ENCODE peak calls at places on chromosomes 2 and 18, in five cellular contexts. One of them, this sample, is unnamed.

GRCh38 chr18:34098109-34098508 is 126.6 kb downstream of the NOL4 start:
- DNase-seq in LoVo: no peak
- DNase-seq in activated CD4-positive, alpha-beta T cell treated with anti-CD3 and anti-CD28 coated beads for 4 hours: no peak
- DNase-seq in posterior cingulate gyrus: no peak
- DNase-seq in NCI-H526 treated with DMSO at 0.1 percent for 48 hours: no peak
- DNase-seq in this sample: no peak

GRCh38 chr2:41836944-41837343 is 210.9 kb upstream of the PKDCC start:
- DNase-seq in LoVo: peak; percentile 57
- DNase-seq in activated CD4-positive, alpha-beta T cell treated with anti-CD3 and anti-CD28 coated beads for 4 hours: no peak
- DNase-seq in posterior cingulate gyrus: no peak
- DNase-seq in NCI-H526 treated with DMSO at 0.1 percent for 48 hours: no peak
- DNase-seq in this sample: peak; percentile 54

GRCh38 chr2:84938194-84938879 is 32.6 kb upstream of the KCMF1 start:
- DNase-seq in LoVo: peak; percentile 80
- DNase-seq in activated CD4-positive, alpha-beta T cell treated with anti-CD3 and anti-CD28 coated beads for 4 hours: peak; percentile 65
- DNase-seq in posterior cingulate gyrus: no peak
- DNase-seq in NCI-H526 treated with DMSO at 0.1 percent for 48 hours: no peak
- DNase-seq in this sample: no peak

GRCh38 chr2:171318463-171318934 is 115.3 kb downstream of the METTL8 start:
- DNase-seq in LoVo: no peak
- DNase-seq in activated CD4-positive, alpha-beta T cell treated with anti-CD3 and anti-CD28 coated beads for 4 hours: no peak
- DNase-seq in posterior cingulate gyrus: peak; percentile 56
- DNase-seq in NCI-H526 treated with DMSO at 0.1 percent for 48 hours: no peak
- DNase-seq in this sample: no peak

GRCh38 chr2:201779996-201780673 is 598 bp downstream of the ALS2 start:
- DNase-seq in LoVo: peak; percentile 18
- DNase-seq in activated CD4-positive, alpha-beta T cell treated with anti-CD3 and anti-CD28 coated beads for 4 hours: peak; percentile 3
- DNase-seq in posterior cingulate gyrus: no peak
- DNase-seq in NCI-H526 treated with DMSO at 0.1 percent for 48 hours: peak; percentile 12
- DNase-seq in this sample: peak; percentile 12

GRCh38 chr18:23284629-23285028 is 149.3 kb downstream of the CABLES1 start:
- DNase-seq in LoVo: no peak
- DNase-seq in activated CD4-positive, alpha-beta T cell treated with anti-CD3 and anti-CD28 coated beads for 4 hours: no peak
- DNase-seq in posterior cingulate gyrus: no peak
- DNase-seq in NCI-H526 treated with DMSO at 0.1 percent for 48 hours: no peak
- DNase-seq in this sample: no peak

GRCh38 chr2:165864353-165864752 is 70.3 kb upstream of the GALNT3 start:
- DNase-seq in LoVo: no peak
- DNase-seq in activated CD4-positive, alpha-beta T cell treated with anti-CD3 and anti-CD28 coated beads for 4 hours: no peak
- DNase-seq in posterior cingulate gyrus: no peak
- DNase-seq in NCI-H526 treated with DMSO at 0.1 percent for 48 hours: no peak
- DNase-seq in this sample: no peak

GRCh38 chr2:200765995-200766660 is 45.6 kb upstream of the BZW1 start:
- DNase-seq in LoVo: peak; percentile 13
- DNase-seq in activated CD4-positive, alpha-beta T cell treated with anti-CD3 and anti-CD28 coated beads for 4 hours: no peak
- DNase-seq in posterior cingulate gyrus: no peak
- DNase-seq in NCI-H526 treated with DMSO at 0.1 percent for 48 hours: no peak
- DNase-seq in this sample: no peak

GRCh38 chr18:58078889-58079573 is 35.0 kb downstream of the NEDD4L start:
- DNase-seq in LoVo: no peak
- DNase-seq in activated CD4-positive, alpha-beta T cell treated with anti-CD3 and anti-CD28 coated beads for 4 hours: no peak
- DNase-seq in posterior cingulate gyrus: no peak
- DNase-seq in NCI-H526 treated with DMSO at 0.1 percent for 48 hours: no peak
- DNase-seq in this sample: no peak

GRCh38 chr2:123916512-123916911 is 108.6 kb upstream of the CNTNAP5 start:
- DNase-seq in LoVo: no peak
- DNase-seq in activated CD4-positive, alpha-beta T cell treated with anti-CD3 and anti-CD28 coated beads for 4 hours: no peak
- DNase-seq in posterior cingulate gyrus: no peak
- DNase-seq in NCI-H526 treated with DMSO at 0.1 percent for 48 hours: no peak
- DNase-seq in this sample: no peak

GRCh38 chr2:12824771-12825363 is 108.1 kb downstream of the TRIB2 start:
- DNase-seq in LoVo: no peak
- DNase-seq in activated CD4-positive, alpha-beta T cell treated with anti-CD3 and anti-CD28 coated beads for 4 hours: no peak
- DNase-seq in posterior cingulate gyrus: no peak
- DNase-seq in NCI-H526 treated with DMSO at 0.1 percent for 48 hours: no peak
- DNase-seq in this sample: no peak

GRCh38 chr2:226198956-226199355 is 600.7 kb downstream of the IRS1 start:
- DNase-seq in LoVo: no peak
- DNase-seq in activated CD4-positive, alpha-beta T cell treated with anti-CD3 and anti-CD28 coated beads for 4 hours: no peak
- DNase-seq in posterior cingulate gyrus: no peak
- DNase-seq in NCI-H526 treated with DMSO at 0.1 percent for 48 hours: no peak
- DNase-seq in this sample: peak; percentile 91

GRCh38 chr18:48915621-48916425 is 34.9 kb downstream of the SMAD7 start:
- DNase-seq in LoVo: no peak
- DNase-seq in activated CD4-positive, alpha-beta T cell treated with anti-CD3 and anti-CD28 coated beads for 4 hours: no peak
- DNase-seq in posterior cingulate gyrus: no peak
- DNase-seq in NCI-H526 treated with DMSO at 0.1 percent for 48 hours: no peak
- DNase-seq in this sample: no peak

GRCh38 chr2:25528173-25528572 is 145.2 kb downstream of the DTNB start:
- DNase-seq in LoVo: peak; percentile 7
- DNase-seq in activated CD4-positive, alpha-beta T cell treated with anti-CD3 and anti-CD28 coated beads for 4 hours: no peak
- DNase-seq in posterior cingulate gyrus: no peak
- DNase-seq in NCI-H526 treated with DMSO at 0.1 percent for 48 hours: no peak
- DNase-seq in this sample: peak; percentile 94

GRCh38 chr18:76953186-76953982 is 131.0 kb downstream of the ZNF236 start:
- DNase-seq in LoVo: no peak
- DNase-seq in activated CD4-positive, alpha-beta T cell treated with anti-CD3 and anti-CD28 coated beads for 4 hours: no peak
- DNase-seq in posterior cingulate gyrus: peak; percentile 54
- DNase-seq in NCI-H526 treated with DMSO at 0.1 percent for 48 hours: no peak
- DNase-seq in this sample: no peak

GRCh38 chr2:172247203-172247602 is 144.5 kb upstream of the DLX2 start:
- DNase-seq in LoVo: no peak
- DNase-seq in activated CD4-positive, alpha-beta T cell treated with anti-CD3 and anti-CD28 coated beads for 4 hours: no peak
- DNase-seq in posterior cingulate gyrus: no peak
- DNase-seq in NCI-H526 treated with DMSO at 0.1 percent for 48 hours: no peak
- DNase-seq in this sample: no peak

GRCh38 chr2:100178085-100178788 is 35.8 kb upstream of the AFF3 start:
- DNase-seq in LoVo: peak; percentile 5
- DNase-seq in activated CD4-positive, alpha-beta T cell treated with anti-CD3 and anti-CD28 coated beads for 4 hours: no peak
- DNase-seq in posterior cingulate gyrus: no peak
- DNase-seq in NCI-H526 treated with DMSO at 0.1 percent for 48 hours: peak; percentile 13
- DNase-seq in this sample: peak; percentile 93

GRCh38 chr2:28408764-28409599 is 16.3 kb downstream of the FOSL2 start:
- DNase-seq in LoVo: peak; percentile 66
- DNase-seq in activated CD4-positive, alpha-beta T cell treated with anti-CD3 and anti-CD28 coated beads for 4 hours: peak; percentile 71
- DNase-seq in posterior cingulate gyrus: no peak
- DNase-seq in NCI-H526 treated with DMSO at 0.1 percent for 48 hours: no peak
- DNase-seq in this sample: no peak

GRCh38 chr18:52826994-52827393 is 487.0 kb downstream of the DCC start:
- DNase-seq in LoVo: no peak
- DNase-seq in activated CD4-positive, alpha-beta T cell treated with anti-CD3 and anti-CD28 coated beads for 4 hours: no peak
- DNase-seq in posterior cingulate gyrus: no peak
- DNase-seq in NCI-H526 treated with DMSO at 0.1 percent for 48 hours: no peak
- DNase-seq in this sample: no peak

GRCh38 chr2:223734346-223734745 is 103.0 kb downstream of the AP1S3 start:
- DNase-seq in LoVo: no peak
- DNase-seq in activated CD4-positive, alpha-beta T cell treated with anti-CD3 and anti-CD28 coated beads for 4 hours: no peak
- DNase-seq in posterior cingulate gyrus: no peak
- DNase-seq in NCI-H526 treated with DMSO at 0.1 percent for 48 hours: no peak
- DNase-seq in this sample: no peak

GRCh38 chr2:102672124-102672786 is 52.9 kb downstream of the SLC9A2 start:
- DNase-seq in LoVo: no peak
- DNase-seq in activated CD4-positive, alpha-beta T cell treated with anti-CD3 and anti-CD28 coated beads for 4 hours: no peak
- DNase-seq in posterior cingulate gyrus: no peak
- DNase-seq in NCI-H526 treated with DMSO at 0.1 percent for 48 hours: no peak
- DNase-seq in this sample: no peak

GRCh38 chr2:234763051-234763909 is 188.5 kb upstream of the SH3BP4 start:
- DNase-seq in LoVo: no peak
- DNase-seq in activated CD4-positive, alpha-beta T cell treated with anti-CD3 and anti-CD28 coated beads for 4 hours: no peak
- DNase-seq in posterior cingulate gyrus: no peak
- DNase-seq in NCI-H526 treated with DMSO at 0.1 percent for 48 hours: no peak
- DNase-seq in this sample: no peak

GRCh38 chr2:234156326-234156725 is 105.8 kb downstream of the SPP2 start:
- DNase-seq in LoVo: no peak
- DNase-seq in activated CD4-positive, alpha-beta T cell treated with anti-CD3 and anti-CD28 coated beads for 4 hours: no peak
- DNase-seq in posterior cingulate gyrus: no peak
- DNase-seq in NCI-H526 treated with DMSO at 0.1 percent for 48 hours: no peak
- DNase-seq in this sample: no peak

GRCh38 chr2:191226196-191226595 is 19.0 kb upstream of the MYO1B start:
- DNase-seq in LoVo: no peak
- DNase-seq in activated CD4-positive, alpha-beta T cell treated with anti-CD3 and anti-CD28 coated beads for 4 hours: no peak
- DNase-seq in posterior cingulate gyrus: no peak
- DNase-seq in NCI-H526 treated with DMSO at 0.1 percent for 48 hours: no peak
- DNase-seq in this sample: no peak

GRCh38 chr2:39202639-39203369 is 41.0 kb downstream of the CDKL4 start:
- DNase-seq in LoVo: no peak
- DNase-seq in activated CD4-positive, alpha-beta T cell treated with anti-CD3 and anti-CD28 coated beads for 4 hours: no peak
- DNase-seq in posterior cingulate gyrus: no peak
- DNase-seq in NCI-H526 treated with DMSO at 0.1 percent for 48 hours: no peak
- DNase-seq in this sample: no peak

GRCh38 chr2:44936715-44937687 is 4.5 kb upstream of the SIX3 start:
- DNase-seq in LoVo: no peak
- DNase-seq in activated CD4-positive, alpha-beta T cell treated with anti-CD3 and anti-CD28 coated beads for 4 hours: no peak
- DNase-seq in posterior cingulate gyrus: no peak
- DNase-seq in NCI-H526 treated with DMSO at 0.1 percent for 48 hours: no peak
- DNase-seq in this sample: no peak

GRCh38 chr2:220365023-220365422 is 737.6 kb downstream of the SLC4A3 start:
- DNase-seq in LoVo: no peak
- DNase-seq in activated CD4-positive, alpha-beta T cell treated with anti-CD3 and anti-CD28 coated beads for 4 hours: no peak
- DNase-seq in posterior cingulate gyrus: no peak
- DNase-seq in NCI-H526 treated with DMSO at 0.1 percent for 48 hours: no peak
- DNase-seq in this sample: no peak

GRCh38 chr2:233822781-233823730 is 31.3 kb downstream of the HJURP start:
- DNase-seq in LoVo: no peak
- DNase-seq in activated CD4-positive, alpha-beta T cell treated with anti-CD3 and anti-CD28 coated beads for 4 hours: no peak
- DNase-seq in posterior cingulate gyrus: peak; percentile 11
- DNase-seq in NCI-H526 treated with DMSO at 0.1 percent for 48 hours: no peak
- DNase-seq in this sample: no peak

GRCh38 chr2:173667415-173667814 is 297.8 kb downstream of the SP3 start:
- DNase-seq in LoVo: no peak
- DNase-seq in activated CD4-positive, alpha-beta T cell treated with anti-CD3 and anti-CD28 coated beads for 4 hours: no peak
- DNase-seq in posterior cingulate gyrus: no peak
- DNase-seq in NCI-H526 treated with DMSO at 0.1 percent for 48 hours: peak; percentile 1
- DNase-seq in this sample: no peak

GRCh38 chr2:124323321-124323720 is 298.2 kb downstream of the CNTNAP5 start:
- DNase-seq in LoVo: no peak
- DNase-seq in activated CD4-positive, alpha-beta T cell treated with anti-CD3 and anti-CD28 coated beads for 4 hours: no peak
- DNase-seq in posterior cingulate gyrus: no peak
- DNase-seq in NCI-H526 treated with DMSO at 0.1 percent for 48 hours: no peak
- DNase-seq in this sample: no peak

GRCh38 chr2:117960231-117960630 is 53.6 kb downstream of the CCDC93 start:
- DNase-seq in LoVo: no peak
- DNase-seq in activated CD4-positive, alpha-beta T cell treated with anti-CD3 and anti-CD28 coated beads for 4 hours: no peak
- DNase-seq in posterior cingulate gyrus: no peak
- DNase-seq in NCI-H526 treated with DMSO at 0.1 percent for 48 hours: no peak
- DNase-seq in this sample: no peak

GRCh38 chr2:96325038-96325883 is at the start of gene ITPRIPL1:
- DNase-seq in LoVo: no peak
- DNase-seq in activated CD4-positive, alpha-beta T cell treated with anti-CD3 and anti-CD28 coated beads for 4 hours: peak; percentile 40
- DNase-seq in posterior cingulate gyrus: no peak
- DNase-seq in NCI-H526 treated with DMSO at 0.1 percent for 48 hours: peak; percentile 24
- DNase-seq in this sample: no peak

GRCh38 chr2:217942731-217943335 is 60.0 kb downstream of the TNS1 start:
- DNase-seq in LoVo: no peak
- DNase-seq in activated CD4-positive, alpha-beta T cell treated with anti-CD3 and anti-CD28 coated beads for 4 hours: no peak
- DNase-seq in posterior cingulate gyrus: peak; percentile 79
- DNase-seq in NCI-H526 treated with DMSO at 0.1 percent for 48 hours: no peak
- DNase-seq in this sample: no peak

GRCh38 chr2:51290725-51291124 is 258.8 kb upstream of the NRXN1 start:
- DNase-seq in LoVo: no peak
- DNase-seq in activated CD4-positive, alpha-beta T cell treated with anti-CD3 and anti-CD28 coated beads for 4 hours: no peak
- DNase-seq in posterior cingulate gyrus: no peak
- DNase-seq in NCI-H526 treated with DMSO at 0.1 percent for 48 hours: no peak
- DNase-seq in this sample: no peak

GRCh38 chr2:165369936-165370296 is 99.6 kb upstream of the CSRNP3 start:
- DNase-seq in LoVo: no peak
- DNase-seq in activated CD4-positive, alpha-beta T cell treated with anti-CD3 and anti-CD28 coated beads for 4 hours: no peak
- DNase-seq in posterior cingulate gyrus: no peak
- DNase-seq in NCI-H526 treated with DMSO at 0.1 percent for 48 hours: no peak
- DNase-seq in this sample: no peak

GRCh38 chr2:23926289-23926749 is 604 bp downstream of the ATAD2B start:
- DNase-seq in LoVo: no peak
- DNase-seq in activated CD4-positive, alpha-beta T cell treated with anti-CD3 and anti-CD28 coated beads for 4 hours: peak; percentile 32
- DNase-seq in posterior cingulate gyrus: no peak
- DNase-seq in NCI-H526 treated with DMSO at 0.1 percent for 48 hours: peak; percentile 63
- DNase-seq in this sample: peak; percentile 26

GRCh38 chr18:6021341-6022088 is 126.2 kb upstream of the TMEM200C start:
- DNase-seq in LoVo: no peak
- DNase-seq in activated CD4-positive, alpha-beta T cell treated with anti-CD3 and anti-CD28 coated beads for 4 hours: no peak
- DNase-seq in posterior cingulate gyrus: no peak
- DNase-seq in NCI-H526 treated with DMSO at 0.1 percent for 48 hours: no peak
- DNase-seq in this sample: no peak

GRCh38 chr2:172249336-172249735 is 146.6 kb upstream of the DLX2 start:
- DNase-seq in LoVo: no peak
- DNase-seq in activated CD4-positive, alpha-beta T cell treated with anti-CD3 and anti-CD28 coated beads for 4 hours: no peak
- DNase-seq in posterior cingulate gyrus: no peak
- DNase-seq in NCI-H526 treated with DMSO at 0.1 percent for 48 hours: no peak
- DNase-seq in this sample: no peak

GRCh38 chr18:56984731-56985130 is 162.2 kb upstream of the BOD1L2 start:
- DNase-seq in LoVo: no peak
- DNase-seq in activated CD4-positive, alpha-beta T cell treated with anti-CD3 and anti-CD28 coated beads for 4 hours: no peak
- DNase-seq in posterior cingulate gyrus: no peak
- DNase-seq in NCI-H526 treated with DMSO at 0.1 percent for 48 hours: no peak
- DNase-seq in this sample: no peak